ENCODE peak calls at places on chromosomes 4 and X, in ten cellular contexts. Z is AG10803; T is lower lobe of right lung; Y is activated B cell treated with CpG ODN at 0.5 μM for 24 hours; P is ascending aorta; A is lower leg skin; U is IMR-90; L is GM12865; W is CD8-positive, alpha-beta T cell; H is adrenal gland. D is an unnamed sample.

GRCh38 chr4:15718959-15719358 is 16.1 kb downstream of the BST1 start:
- DNase-seq in U (no peak), L (no peak), Z (no peak), W (no peak), H (no peak), P (peak; percentile 62), T (no peak), A (no peak), Y (no peak), D (no peak)

GRCh38 chrX:136608295-136608933 is 39.5 kb upstream of the CD40LG start:
- DNase-seq in A (no peak), H (peak; percentile 17), W (peak; percentile 75), T (peak; percentile 46), U (no peak), L (peak; percentile 71), Y (peak; percentile 16), P (no peak), Z (peak; percentile 15), D (no peak)

GRCh38 chr4:113094802-113095201 is 45.3 kb downstream of the ANK2 start:
- DNase-seq in L (peak; percentile 23), U (no peak), Z (peak; percentile 13), T (no peak), Y (no peak), P (no peak), W (no peak), H (no peak), A (no peak), D (no peak)

GRCh38 chr4:177356921-177357320 is 47.2 kb downstream of the NEIL3 start:
- DNase-seq in A (no peak), Y (no peak), H (no peak), Z (no peak), T (no peak), L (no peak), U (peak; percentile 34), P (no peak), W (no peak), D (no peak)

GRCh38 chr4:68878048-68878447 is 62.3 kb downstream of the UGT2B10 start:
- DNase-seq in Z (no peak), U (no peak), L (no peak), Y (no peak), H (no peak), W (no peak), P (no peak), T (no peak), A (no peak), D (no peak)

GRCh38 chr4:122823476-122823875 is 3.2 kb upstream of the FGF2 start:
- DNase-seq in U (no peak), A (no peak), H (no peak), P (no peak), W (no peak), T (no peak), Z (no peak), Y (no peak), L (no peak), D (no peak)

GRCh38 chr4:182881928-182882327 is 35.3 kb downstream of the DCTD start:
- DNase-seq in P (peak; percentile 39), Z (peak; percentile 4), A (peak; percentile 46), W (no peak), L (no peak), U (no peak), Y (no peak), T (no peak), H (peak; percentile 51), D (no peak)

GRCh38 chrX:84710611-84711010 is 208.4 kb upstream of the HDX start:
- DNase-seq in H (no peak), P (no peak), Z (no peak), A (no peak), Y (no peak), T (no peak), U (no peak), L (no peak), W (no peak), D (no peak)

GRCh38 chr4:152479428-152480026 is 56.4 kb downstream of the FBXW7 start:
- DNase-seq in W (no peak), A (no peak), H (no peak), P (no peak), L (no peak), U (peak; percentile 60), T (no peak), Y (no peak), Z (peak; percentile 30), D (no peak)

GRCh38 chr4:13331827-13332226 is 152.3 kb downstream of the RAB28 start:
- DNase-seq in P (no peak), W (no peak), Z (no peak), Y (no peak), H (no peak), A (no peak), L (no peak), U (no peak), T (no peak), D (no peak)

GRCh38 chr4:157363366-157363765 is 142.8 kb downstream of the GRIA2 start:
- DNase-seq in U (no peak), Z (no peak), P (no peak), H (no peak), W (no peak), T (no peak), A (no peak), Y (no peak), L (no peak), D (no peak)

GRCh38 chr4:157357887-157358286 is 137.4 kb downstream of the GRIA2 start:
- DNase-seq in U (no peak), H (no peak), T (no peak), Y (no peak), L (no peak), A (no peak), Z (no peak), W (no peak), P (no peak), D (no peak)

GRCh38 chr4:157358851-157359250 is 138.3 kb downstream of the GRIA2 start:
- DNase-seq in W (no peak), P (no peak), A (no peak), L (no peak), U (no peak), Z (no peak), H (no peak), T (no peak), Y (no peak), D (no peak)

DNA sequence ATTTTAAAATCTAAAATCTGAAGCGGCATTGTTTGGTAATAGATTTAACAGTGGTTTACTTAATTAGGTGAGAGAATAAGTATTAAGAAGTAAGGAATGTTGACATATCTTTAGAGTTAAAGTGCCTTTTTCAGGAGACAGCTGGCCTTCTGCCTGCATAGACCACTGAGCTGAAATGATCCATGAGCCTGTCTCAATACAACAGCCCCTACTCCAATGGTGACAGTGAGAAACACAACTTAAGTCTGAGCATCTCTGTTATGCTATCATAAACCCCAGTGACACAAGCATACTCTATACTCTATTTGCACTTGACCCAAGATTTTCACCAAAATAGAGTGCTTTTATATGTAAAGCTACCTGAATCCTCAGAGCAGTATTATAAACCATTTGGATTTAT is 137.9 kb downstream of the GRIA2 start:
- DNase-seq in A (no peak), P (no peak), H (no peak), U (no peak), L (no peak), W (no peak), Z (no peak), Y (no peak), T (no peak), D (no peak)
- TF ChIP-seq CTCF in A (no peak), P (no peak), H (no peak), U (no peak), L (no peak), W (no peak), Z (no peak), Y (no peak), T (no peak), D (no peak)

DNA sequence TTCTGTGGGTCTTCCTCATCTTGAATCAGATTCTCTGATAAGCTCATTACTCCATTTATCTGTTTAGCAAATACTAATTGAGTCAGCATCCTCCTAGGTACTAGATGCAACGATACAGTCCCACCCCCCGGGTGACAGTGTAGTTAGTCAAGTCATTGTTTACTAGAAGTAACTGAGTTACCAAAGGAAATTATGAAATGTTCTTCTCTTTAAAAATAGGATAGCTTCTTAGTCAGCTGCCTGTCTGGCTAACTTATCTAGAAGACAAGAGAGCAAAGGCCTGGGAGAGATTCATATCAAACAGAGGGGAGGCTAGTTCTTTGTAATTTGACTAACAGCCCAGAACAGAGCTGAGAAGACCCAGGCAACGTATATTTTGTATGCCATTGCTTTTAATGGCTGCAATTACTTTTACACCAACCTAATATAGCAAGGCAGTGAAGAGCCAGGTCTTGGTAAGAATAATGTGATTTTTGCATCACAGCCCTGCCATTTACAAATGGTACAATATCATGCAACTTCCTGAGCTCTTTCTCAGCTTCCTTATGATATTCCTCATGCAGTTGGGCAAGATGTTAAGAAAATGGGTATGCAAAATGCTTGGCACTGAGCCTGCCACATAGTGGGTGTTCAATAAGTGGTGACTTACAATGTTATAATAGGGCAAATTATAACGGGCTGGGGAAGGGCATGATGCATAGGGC is 149.9 kb downstream of the CHIC2 start:
- DNase-seq in L (no peak), W (no peak), T (peak; percentile 78), Y (no peak), U (peak; percentile 96), P (no peak), H (no peak), A (no peak), Z (peak; percentile 85), D (peak; percentile 60)
- TF ChIP-seq CTCF in L (no peak), W (no peak), T (no peak), Y (no peak), U (no peak), P (no peak), H (no peak), A (no peak), Z (no peak), D (no peak)

GRCh38 chr4:99024481-99025275 is 29.2 kb downstream of the METAP1 start:
- DNase-seq in Y (no peak), A (no peak), L (no peak), P (no peak), T (no peak), U (no peak), H (no peak), W (no peak), Z (no peak), D (no peak)
- TF ChIP-seq CTCF in Y (no peak), A (no peak), L (no peak), P (no peak), T (no peak), U (no peak), H (no peak), W (no peak), Z (no peak), D (no peak)

GRCh38 chrX:25022499-25023325 is 6.9 kb upstream of the ARX start:
- DNase-seq in A (no peak), Y (no peak), W (no peak), U (no peak), T (no peak), Z (no peak), H (no peak), L (no peak), P (no peak), D (no peak)

GRCh38 chrX:25019707-25020390 is 4.1 kb upstream of the ARX start:
- DNase-seq in P (no peak), Y (no peak), T (no peak), A (no peak), L (no peak), Z (no peak), W (no peak), U (no peak), H (no peak), D (no peak)

GRCh38 chrX:25018682-25019081 is 2.9 kb upstream of the ARX start:
- DNase-seq in T (no peak), Y (no peak), A (no peak), L (no peak), H (no peak), U (no peak), P (no peak), W (no peak), Z (no peak), D (no peak)

GRCh38 chrX:25021132-25021498 is 5.3 kb upstream of the ARX start:
- DNase-seq in Z (no peak), P (no peak), A (no peak), L (no peak), H (no peak), Y (no peak), U (no peak), W (no peak), T (no peak), D (no peak)

GRCh38 chrX:25020391-25021131 is 4.8 kb upstream of the ARX start:
- DNase-seq in A (no peak), L (peak; percentile 23), W (no peak), U (no peak), Y (no peak), H (no peak), P (no peak), Z (no peak), T (no peak), D (no peak)
- TF ChIP-seq CTCF in A (no peak), L (peak; percentile 68), W (peak; percentile 35), U (peak; percentile 43), Y (no peak), H (peak; percentile 16), P (peak; percentile 42), Z (peak; percentile 23), T (peak; percentile 46), D (peak; percentile 34)

D was measured in AG09319.